ENCODE peak calls at places on chromosomes 7 and 10, in four cellular contexts. R is stimulated activated CD4-positive, alpha-beta T cell treated with anti-CD3 and anti-CD28 coated beads, Interleukin-2, amount 100 ng/mL, for 4 hours; W is GM03348; H is NCI-H345. S is an unnamed sample.

GRCh38 chr7:94367940-94368339 is 26.8 kb upstream of the COL1A2 start:
- DNase-seq in R (no peak), W (peak), H (no peak), S (no peak)

GRCh38 chr7:131289051-131289450 is 38.6 kb upstream of the MKLN1 start:
- DNase-seq in H (no peak), R (no peak), W (no peak), S (no peak)

GRCh38 chr10:7362451-7362850 is 48.4 kb downstream of the SFMBT2 start:
- DNase-seq in W (peak), R (no peak), H (no peak), S (no peak)

GRCh38 chr10:64116731-64117130 is 595.5 kb downstream of the REEP3 start:
- DNase-seq in H (no peak), W (no peak), R (no peak), S (no peak)

GRCh38 chr10:84574101-84574500 is 245.7 kb downstream of the CCSER2 start:
- DNase-seq in R (no peak), H (no peak), W (no peak), S (no peak)

GRCh38 chr7:155590215-155591023 is 44.1 kb upstream of the CNPY1 start:
- DNase-seq in W (no peak), H (peak), R (no peak), S (no peak)

GRCh38 chr7:4190021-4190981 is 491.8 kb upstream of the FOXK1 start:
- DNase-seq in R (no peak), W (no peak), H (no peak), S (no peak)

GRCh38 chr10:48466611-48467240 is 138.1 kb downstream of the ARHGAP22 start:
- DNase-seq in R (no peak), W (no peak), H (no peak), S (no peak)

GRCh38 chr7:142795339-142795863 is 24.6 kb downstream of the PRSS2 start:
- DNase-seq in W (no peak), H (no peak), R (peak), S (no peak)

GRCh38 chr10:93363891-93364648 is 118.1 kb downstream of the MYOF start:
- DNase-seq in R (no peak), H (no peak), W (no peak), S (no peak)

GRCh38 chr7:41870017-41870416 is 167.1 kb upstream of the INHBA start:
- DNase-seq in R (no peak), H (no peak), W (peak), S (no peak)

GRCh38 chr7:96388620-96389383 is 66.9 kb upstream of the SLC25A13 start:
- DNase-seq in R (no peak), W (peak), H (no peak), S (peak)

GRCh38 chr7:7428806-7429205 is 106.9 kb downstream of the COL28A1 start:
- DNase-seq in W (peak), H (no peak), R (no peak), S (no peak)

GRCh38 chr10:30959855-30960247 is 71.8 kb downstream of the ZNF438 start:
- DNase-seq in R (no peak), W (no peak), H (no peak), S (no peak)

GRCh38 chr10:1411451-1411850 is 325.9 kb downstream of the ADARB2 start:
- DNase-seq in W (no peak), H (no peak), R (no peak), S (no peak)

GRCh38 chr10:31770307-31770902 is 158.2 kb downstream of the ARHGAP12 start:
- DNase-seq in R (peak), H (no peak), W (no peak), S (no peak)

GRCh38 chr10:28938745-28939144 is 261.4 kb downstream of the BAMBI start:
- DNase-seq in W (no peak), H (no peak), R (no peak), S (no peak)

GRCh38 chr7:69808401-69808800 is 210.1 kb downstream of the AUTS2 start:
- DNase-seq in W (peak), H (no peak), R (no peak), S (no peak)

GRCh38 chr10:33094263-33095051 is 136.4 kb upstream of the ITGB1 start:
- DNase-seq in H (no peak), R (no peak), W (no peak), S (no peak)

GRCh38 chr7:150631084-150631824 is 931 bp downstream of the GIMAP6 start:
- DNase-seq in H (no peak), W (no peak), R (peak), S (no peak)

GRCh38 chr10:63697956-63698814 is 177.0 kb downstream of the REEP3 start:
- DNase-seq in R (no peak), W (no peak), H (no peak), S (no peak)

GRCh38 chr7:116953727-116954442 is 584 bp downstream of the ST7 start:
- DNase-seq in H (peak), W (peak), R (peak), S (peak)

GRCh38 chr7:101168412-101169049 is 3.2 kb upstream of the VGF start:
- DNase-seq in R (no peak), W (no peak), H (no peak), S (no peak)